ENCODE peak calls at places on chromosomes 7 and 10, in nine cellular contexts. F, O, M, T, J, L, W, U and A are unnamed samples.

GRCh38 chr10:100184426-100185219 is 1.2 kb downstream of the ERLIN1 start:
- DNase-seq in U (no peak), L (peak; percentile 6), F (no peak), T (no peak), W (no peak), M (no peak), O (peak; percentile 29), J (no peak), A (no peak)

GRCh38 chr7:99752354-99752753 is 17.4 kb upstream of the CYP3A7 start:
- DNase-seq in T (no peak), F (no peak), M (no peak), J (no peak), U (no peak), O (no peak), L (no peak), W (no peak), A (no peak)

GRCh38 chr10:72729528-72729927 is 37.6 kb downstream of the MCU start:
- DNase-seq in O (no peak), M (no peak), F (no peak), T (no peak), W (no peak), L (no peak), J (no peak), U (no peak), A (no peak)

GRCh38 chr7:21140622-21141021 is 287.3 kb upstream of the SP4 start:
- DNase-seq in O (no peak), W (no peak), L (no peak), F (no peak), T (no peak), U (no peak), M (no peak), J (no peak), A (no peak)

GRCh38 chr7:11415101-11415500 is 416.9 kb downstream of the THSD7A start:
- DNase-seq in M (no peak), U (no peak), F (no peak), O (no peak), T (no peak), W (no peak), L (no peak), J (no peak), A (no peak)

GRCh38 chr7:23898619-23899018 is 188.6 kb downstream of the STK31 start:
- DNase-seq in U (no peak), M (no peak), T (no peak), J (no peak), L (no peak), O (no peak), F (no peak), W (no peak), A (no peak)

GRCh38 chr10:127738512-127739424 is 1.8 kb downstream of the FOXI2 start:
- DNase-seq in M (no peak), T (no peak), F (no peak), O (no peak), W (no peak), L (no peak), J (no peak), U (no peak), A (no peak)

GRCh38 chr7:2451171-2452073 is 24.8 kb downstream of the GRIFIN start:
- DNase-seq in L (no peak), F (peak; percentile 94), U (peak; percentile 93), T (peak; percentile 81), W (peak; percentile 75), O (peak; percentile 98), M (peak; percentile 36), J (peak; percentile 69), A (peak; percentile 82)

GRCh38 chr7:55060690-55061414 is 42.0 kb downstream of the EGFR start:
- DNase-seq in O (no peak), W (no peak), F (no peak), T (no peak), J (no peak), L (no peak), U (no peak), M (peak; percentile 67), A (no peak)

GRCh38 chr10:78726171-78726570 is 342.6 kb upstream of the ZMIZ1 start:
- DNase-seq in M (no peak), O (no peak), U (no peak), T (no peak), L (no peak), F (no peak), W (no peak), J (no peak), A (no peak)

GRCh38 chr7:151150388-151150787 is 17.1 kb downstream of the GBX1 start:
- DNase-seq in L (no peak), W (no peak), T (no peak), U (no peak), F (no peak), J (no peak), O (no peak), M (no peak), A (no peak)